ENCODE peak calls at places on chromosomes 7 and 10, in six cellular contexts. O is adrenal gland, P is transverse colon, W is body of pancreas, R is Peyer's patch, Y is ovary. Q is an unnamed sample.

GRCh38 chr7:17991866-17992648 is 35.6 kb downstream of the PRPS1L1 start:
- DNase-seq in O (peak; percentile 32), P (peak; percentile 44), W (peak; percentile 19), R (no peak), Y (no peak), Q (peak; percentile 47)

GRCh38 chr10:61108880-61109279 is 164.9 kb upstream of the RHOBTB1 start:
- DNase-seq in O (no peak), P (no peak), W (no peak), R (no peak), Y (no peak), Q (no peak)

GRCh38 chr10:132170561-132171361 is 16.0 kb upstream of the DPYSL4 start:
- DNase-seq in O (no peak), P (no peak), W (no peak), R (no peak), Y (no peak), Q (no peak)

GRCh38 chr7:50791921-50792341 is 9.2 kb upstream of the GRB10 start:
- DNase-seq in O (peak; percentile 47), P (no peak), W (no peak), R (no peak), Y (no peak), Q (peak; percentile 71)

GRCh38 chr7:25073451-25073850 is 51.6 kb downstream of the CYCS start:
- DNase-seq in O (peak; percentile 18), P (no peak), W (peak; percentile 29), R (no peak), Y (peak; percentile 27), Q (no peak)

GRCh38 chr10:110210663-110211454 is 3.5 kb downstream of the MXI1 start:
- DNase-seq in O (peak; percentile 98), P (peak; percentile 98), W (peak; percentile 98), R (peak; percentile 98), Y (peak; percentile 99), Q (peak; percentile 99)

GRCh38 chr7:101792051-101792651 is 25.3 kb upstream of the CUX1 start:
- DNase-seq in O (no peak), P (no peak), W (no peak), R (no peak), Y (peak; percentile 41), Q (no peak)

GRCh38 chr10:73232887-73233286 is 14.2 kb downstream of the DNAJC9 start:
- DNase-seq in O (no peak), P (no peak), W (no peak), R (no peak), Y (no peak), Q (peak; percentile 61)

GRCh38 chr7:29723599-29723998 is 82.7 kb upstream of the WIPF3 start:
- DNase-seq in O (no peak), P (no peak), W (no peak), R (no peak), Y (peak; percentile 31), Q (no peak)

GRCh38 chr7:45146531-45147379 is 10.8 kb upstream of the RAMP3 start:
- DNase-seq in O (no peak), P (no peak), W (no peak), R (no peak), Y (no peak), Q (no peak)

GRCh38 chr7:128840326-128841170 is 10.3 kb downstream of the FLNC start:
- DNase-seq in O (no peak), P (no peak), W (no peak), R (no peak), Y (peak; percentile 13), Q (no peak)

GRCh38 chr10:17214991-17215781 is 12.9 kb upstream of the VIM start:
- DNase-seq in O (no peak), P (no peak), W (no peak), R (no peak), Y (no peak), Q (no peak)

GRCh38 chr7:131231381-131232220 is 96.1 kb upstream of the MKLN1 start:
- DNase-seq in O (no peak), P (peak; percentile 53), W (peak; percentile 10), R (peak; percentile 82), Y (no peak), Q (peak; percentile 20)

GRCh38 chr7:47147213-47147631 is 434.7 kb downstream of the TNS3 start:
- DNase-seq in O (peak; percentile 2), P (no peak), W (peak; percentile 49), R (no peak), Y (no peak), Q (no peak)

GRCh38 chr7:24601600-24601999 is 28.3 kb downstream of the PALS2 start:
- DNase-seq in O (no peak), P (no peak), W (no peak), R (no peak), Y (no peak), Q (no peak)

GRCh38 chr7:29281782-29282541 is 87.4 kb downstream of the CHN2 start:
- DNase-seq in O (peak; percentile 29), P (no peak), W (peak; percentile 25), R (no peak), Y (no peak), Q (peak; percentile 17)

GRCh38 chr7:133932591-133932990 is 194.5 kb upstream of the LRGUK start:
- DNase-seq in O (no peak), P (no peak), W (no peak), R (no peak), Y (no peak), Q (no peak)

GRCh38 chr7:133931053-133931452 is 196.1 kb upstream of the LRGUK start:
- DNase-seq in O (no peak), P (no peak), W (no peak), R (no peak), Y (no peak), Q (no peak)

GRCh38 chr7:133934974-133935330 is 192.2 kb upstream of the LRGUK start:
- DNase-seq in O (peak; percentile 10), P (no peak), W (no peak), R (no peak), Y (no peak), Q (no peak)

GRCh38 chr7:133936074-133936473 is 191.1 kb upstream of the LRGUK start:
- DNase-seq in O (no peak), P (no peak), W (no peak), R (no peak), Y (no peak), Q (no peak)

GRCh38 chr7:133934262-133934973 is 192.7 kb upstream of the LRGUK start:
- DNase-seq in O (no peak), P (no peak), W (no peak), R (no peak), Y (no peak), Q (no peak)
- TF ChIP-seq POLR2A in O (no peak), P (no peak), W (no peak), R (no peak), Y (no peak), Q (no peak)

GRCh38 chr10:133263674-133264073 is 13.0 kb downstream of the ADAM8 start:
- DNase-seq in O (no peak), P (no peak), W (no peak), R (no peak), Y (no peak), Q (no peak)

GRCh38 chr10:133259603-133259992 is 17.1 kb downstream of the ADAM8 start:
- DNase-seq in O (no peak), P (no peak), W (no peak), R (no peak), Y (no peak), Q (no peak)

GRCh38 chr10:133260895-133261725 is 15.6 kb downstream of the ADAM8 start:
- DNase-seq in O (peak; percentile 62), P (peak; percentile 71), W (peak; percentile 57), R (peak; percentile 74), Y (peak; percentile 76), Q (peak; percentile 86)

GRCh38 chr10:133262696-133263095 is 14.0 kb downstream of the ADAM8 start:
- DNase-seq in O (no peak), P (peak; percentile 32), W (no peak), R (no peak), Y (no peak), Q (no peak)

DNA sequence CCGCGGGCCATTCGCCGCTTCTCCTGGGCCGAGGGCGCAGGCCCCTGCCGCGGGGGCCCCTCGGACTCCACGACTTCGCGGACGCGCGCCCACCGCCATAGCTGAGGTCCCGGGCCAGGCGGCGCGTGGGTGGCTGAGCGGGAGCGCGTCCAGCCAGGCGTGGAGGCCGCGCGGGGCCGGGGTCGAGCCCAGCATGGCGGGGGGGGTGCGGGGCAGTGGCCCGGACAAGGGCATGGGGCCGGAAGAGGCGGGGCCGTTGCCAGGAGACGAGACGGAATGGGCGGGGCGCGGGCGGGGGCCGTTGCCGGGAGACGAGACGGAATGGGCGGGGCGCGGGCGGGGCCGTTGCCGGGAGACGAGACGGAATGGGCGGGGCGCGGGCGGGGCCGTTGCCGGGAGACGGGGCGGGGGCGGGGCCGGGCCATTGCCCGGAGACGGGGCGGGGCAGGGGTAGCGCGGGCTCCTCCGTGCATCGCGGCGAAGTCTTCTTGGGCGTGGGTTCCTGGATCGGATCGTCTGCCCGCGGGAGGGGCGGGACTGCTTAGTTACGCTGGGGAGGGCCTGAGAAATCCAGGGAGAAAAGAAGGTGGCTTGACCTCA is 14.8 kb downstream of the ADAM8 start:
- DNase-seq in O (peak; percentile 93), P (peak; percentile 91), W (peak; percentile 94), R (peak; percentile 95), Y (peak; percentile 94), Q (peak; percentile 90)
- TF ChIP-seq POLR2A in O (no peak), P (no peak), W (no peak), R (peak; percentile 48), Y (peak; percentile 45), Q (no peak)

GRCh38 chr10:31315453-31315852 is 3.6 kb upstream of the ZEB1 start:
- DNase-seq in O (no peak), P (no peak), W (no peak), R (no peak), Y (no peak), Q (no peak)

GRCh38 chr10:31317652-31318381 is 1.2 kb upstream of the ZEB1 start:
- DNase-seq in O (no peak), P (peak; percentile 78), W (peak; percentile 75), R (peak; percentile 92), Y (no peak), Q (no peak)

GRCh38 chr10:31318854-31319601 is at the start of gene ZEB1:
- DNase-seq in O (peak; percentile 91), P (peak; percentile 90), W (peak; percentile 96), R (peak; percentile 97), Y (peak; percentile 89), Q (peak; percentile 88)

GRCh38 chr10:31318382-31318853 is 598 bp upstream of the ZEB1 start:
- DNase-seq in O (peak; percentile 70), P (no peak), W (no peak), R (no peak), Y (no peak), Q (peak; percentile 34)

GRCh38 chr10:31317171-31317570 is 1.8 kb upstream of the ZEB1 start:
- DNase-seq in O (no peak), P (no peak), W (no peak), R (no peak), Y (no peak), Q (no peak)
- TF ChIP-seq POLR2A in O (no peak), P (no peak), W (no peak), R (no peak), Y (no peak), Q (no peak)

GRCh38 chr10:101694056-101694673 is 805 bp downstream of the FBXW4 start:
- DNase-seq in O (peak; percentile 74), P (peak; percentile 73), W (peak; percentile 78), R (peak; percentile 84), Y (peak; percentile 76), Q (peak; percentile 88)

GRCh38 chr10:101693701-101694055 is 1.3 kb downstream of the FBXW4 start:
- DNase-seq in O (peak; percentile 34), P (peak; percentile 10), W (peak; percentile 29), R (no peak), Y (no peak), Q (peak; percentile 80)

GRCh38 chr10:101696632-101697031 is 1.7 kb upstream of the FBXW4 start:
- DNase-seq in O (no peak), P (no peak), W (no peak), R (no peak), Y (no peak), Q (no peak)

GRCh38 chr10:101695404-101695732 is 398 bp upstream of the FBXW4 start:
- DNase-seq in O (no peak), P (no peak), W (no peak), R (no peak), Y (no peak), Q (peak; percentile 56)

GRCh38 chr10:101694674-101695403 is at the start of gene FBXW4:
- DNase-seq in O (peak; percentile 62), P (peak; percentile 75), W (peak; percentile 78), R (peak; percentile 88), Y (peak; percentile 62), Q (peak; percentile 81)
- TF ChIP-seq POLR2A in O (peak; percentile 83), P (peak; percentile 53), W (peak; percentile 69), R (peak; percentile 90), Y (no peak), Q (peak; percentile 61)

Q was measured in erythroblast.